ENCODE peak calls at places on chromosomes 12 and 14, in four cellular contexts. T is astrocyte of the cerebellum, Y is ACHN, P is A172. V is an unnamed sample.

GRCh38 chr12:89166525-89166934 is 185.8 kb downstream of the DUSP6 start:
- DNase-seq in Y (no peak), P (no peak), T (no peak), V (no peak)

GRCh38 chr12:105330938-105331804 is 680 bp downstream of the C12orf75 start:
- DNase-seq in T (no peak), Y (peak), P (no peak), V (peak)

GRCh38 chr14:31159682-31160296 is 47.8 kb downstream of the HECTD1 start:
- DNase-seq in T (no peak), P (peak), Y (no peak), V (no peak)

GRCh38 chr12:42474391-42474790 is 115.2 kb downstream of the PRICKLE1 start:
- DNase-seq in P (peak), Y (peak), T (no peak), V (no peak)

GRCh38 chr12:34404377-34405285 is 382.3 kb downstream of the ALG10 start:
- DNase-seq in T (no peak), P (no peak), Y (no peak), V (no peak)

GRCh38 chr12:19515179-19515578 is 75.9 kb downstream of the AEBP2 start:
- DNase-seq in Y (no peak), T (no peak), P (no peak), V (no peak)

GRCh38 chr12:868722-869121 is 80.8 kb downstream of the RAD52 start:
- DNase-seq in Y (peak), T (no peak), P (no peak), V (no peak)

GRCh38 chr12:59055204-59055839 is 135.0 kb upstream of the LRIG3 start:
- DNase-seq in P (peak), T (no peak), Y (peak), V (no peak)

GRCh38 chr14:103143535-103143934 is 20.3 kb downstream of the TNFAIP2 start:
- DNase-seq in T (no peak), P (no peak), Y (no peak), V (no peak)

GRCh38 chr12:113333877-113334785 is 778 bp downstream of the SLC8B1 start:
- DNase-seq in T (no peak), P (no peak), Y (no peak), V (no peak)

GRCh38 chr14:65444230-65444629 is 31.7 kb downstream of the FUT8 start:
- DNase-seq in T (no peak), Y (no peak), P (no peak), V (no peak)

GRCh38 chr12:26122681-26123481 is 2.0 kb downstream of the BHLHE41 start:
- DNase-seq in Y (peak), T (peak), P (peak), V (no peak)

GRCh38 chr14:34299360-34299759 is 162.7 kb downstream of the SPTSSA start:
- DNase-seq in Y (no peak), P (no peak), T (no peak), V (no peak)

GRCh38 chr14:68854421-68854820 is 61.6 kb upstream of the ZFP36L1 start:
- DNase-seq in T (no peak), Y (no peak), P (no peak), V (no peak)

GRCh38 chr12:9651265-9651729 is 18.2 kb upstream of the CLEC2D start:
- DNase-seq in Y (peak), T (peak), P (no peak), V (peak)

GRCh38 chr12:108386704-108387360 is 47.7 kb upstream of the CMKLR1 start:
- DNase-seq in Y (no peak), T (no peak), P (no peak), V (no peak)

GRCh38 chr12:52350021-52350620 is 17.2 kb downstream of the KRT85 start:
- DNase-seq in P (no peak), T (no peak), Y (no peak), V (no peak)

GRCh38 chr14:60204104-60204842 is 39.1 kb upstream of the DHRS7 start:
- DNase-seq in T (no peak), P (no peak), Y (no peak), V (no peak)

GRCh38 chr12:6284273-6284672 is 26.2 kb upstream of the PLEKHG6 start:
- DNase-seq in P (no peak), Y (no peak), T (no peak), V (no peak)

GRCh38 chr12:26135571-26135970 is 10.7 kb upstream of the BHLHE41 start:
- DNase-seq in T (peak), Y (no peak), P (no peak), V (no peak)

GRCh38 chr12:31773867-31774266 is 45.0 kb upstream of the AMN1 start:
- DNase-seq in T (no peak), P (no peak), Y (no peak), V (no peak)

GRCh38 chr12:62692884-62693283 is 226.3 kb downstream of the MON2 start:
- DNase-seq in Y (no peak), P (peak), T (peak), V (no peak)